ENCODE peak calls at places on chromosome 12, in four cellular contexts. I is A549, H is K562, O is H1. W is an unnamed sample.

GRCh38 chr12:117819160-117819559 is 149.6 kb downstream of the KSR2 start:
- DNase-seq in I (no peak), H (no peak), O (no peak), W (no peak)

GRCh38 chr12:65962921-65963883 is 138.9 kb downstream of the HMGA2 start:
- DNase-seq in I (peak), H (no peak), O (no peak), W (no peak)

GRCh38 chr12:2877959-2878732 is 1.1 kb downstream of the RHNO1 start:
- DNase-seq in I (no peak), H (no peak), O (no peak), W (no peak)

GRCh38 chr12:123041811-123042655 is 61.6 kb downstream of the ARL6IP4 start:
- DNase-seq in I (no peak), H (no peak), O (no peak), W (no peak)

GRCh38 chr12:100529951-100530350 is 43.5 kb upstream of the GAS2L3 start:
- DNase-seq in I (no peak), H (no peak), O (no peak), W (no peak)

GRCh38 chr12:49489154-49489553 is 49.7 kb upstream of the KCNH3 start:
- DNase-seq in I (no peak), H (no peak), O (no peak), W (no peak)

GRCh38 chr12:122293081-122293480 is 26.8 kb upstream of the VPS33A start:
- DNase-seq in I (no peak), H (no peak), O (no peak), W (no peak)

GRCh38 chr12:3129301-3130052 is 52.3 kb downstream of the TSPAN9 start:
- DNase-seq in I (no peak), H (no peak), O (no peak), W (no peak)

GRCh38 chr12:76013603-76014002 is 18.0 kb downstream of the PHLDA1 start:
- DNase-seq in I (no peak), H (no peak), O (no peak), W (no peak)

GRCh38 chr12:121468451-121468850 is 68.5 kb downstream of the RNF34 start:
- DNase-seq in I (no peak), H (no peak), O (no peak), W (no peak)

GRCh38 chr12:93407963-93408283 is 30.2 kb downstream of the NUDT4 start:
- DNase-seq in I (no peak), H (no peak), O (no peak), W (no peak)
- TF ChIP-seq RNF2 in I (no peak), H (no peak), O (no peak), W (no peak)

GRCh38 chr12:113261847-113262470 is 40.7 kb downstream of the TPCN1 start:
- DNase-seq in I (no peak), H (no peak), O (no peak), W (no peak)

GRCh38 chr12:113257564-113257963 is 36.3 kb downstream of the TPCN1 start:
- DNase-seq in I (no peak), H (no peak), O (no peak), W (no peak)

GRCh38 chr12:113260636-113261300 is 39.5 kb downstream of the TPCN1 start:
- DNase-seq in I (no peak), H (no peak), O (no peak), W (no peak)

GRCh38 chr12:113260127-113260526 is 38.9 kb downstream of the TPCN1 start:
- DNase-seq in I (no peak), H (no peak), O (no peak), W (no peak)

DNA sequence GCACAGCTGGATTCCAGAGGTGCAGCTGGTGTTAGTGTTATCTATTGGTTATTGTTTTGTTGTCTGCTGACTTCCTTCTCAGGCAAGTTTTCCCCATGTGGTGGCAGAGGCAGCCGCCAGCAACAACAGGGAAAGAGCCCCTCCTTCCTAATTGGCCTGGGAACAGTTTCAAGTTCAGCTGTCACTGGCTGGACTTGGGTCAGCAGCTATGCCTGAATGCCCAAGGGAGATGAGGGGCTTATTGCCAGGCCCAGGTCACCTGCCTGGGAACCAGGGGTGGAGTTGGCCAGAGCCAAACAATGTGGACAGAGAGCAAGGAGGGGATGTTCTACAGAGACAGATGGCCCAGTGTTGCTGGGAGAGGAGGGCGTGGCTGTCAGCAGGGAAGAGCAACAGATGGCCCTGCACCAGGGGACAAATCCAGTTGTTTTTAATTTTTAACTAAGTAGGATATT is 38.3 kb downstream of the TPCN1 start:
- DNase-seq in I (no peak), H (no peak), O (no peak), W (peak)
- TF ChIP-seq RNF2 in I (no peak), H (no peak), O (no peak), W (no peak)

DNA sequence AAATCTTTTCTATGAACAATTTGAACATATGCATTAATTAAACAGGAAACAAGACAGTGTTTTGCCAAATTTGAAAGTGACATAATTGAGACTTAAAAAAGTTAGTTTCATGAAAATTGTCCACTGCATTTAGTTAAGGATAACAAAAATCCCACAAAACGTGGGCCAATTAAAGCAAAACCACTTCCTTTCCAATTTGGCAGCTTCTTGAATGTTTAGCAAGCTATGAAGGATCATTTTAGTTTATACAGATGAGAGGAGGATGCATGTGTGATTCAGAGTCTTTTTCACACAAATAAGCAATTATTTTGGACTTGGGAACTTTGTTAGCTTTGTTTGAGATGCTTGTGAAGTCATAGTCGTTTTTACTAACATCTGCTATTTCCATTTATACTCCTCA is 109.6 kb downstream of the ATXN7L3B start:
- DNase-seq in I (no peak), H (no peak), O (no peak), W (no peak)
- TF ChIP-seq RNF2 in I (no peak), H (no peak), O (no peak), W (no peak)

GRCh38 chr12:627285-627684 is 36.0 kb downstream of the NINJ2 start:
- DNase-seq in I (no peak), H (no peak), O (no peak), W (no peak)

GRCh38 chr12:627863-628805 is 35.1 kb downstream of the NINJ2 start:
- DNase-seq in I (no peak), H (no peak), O (no peak), W (peak)

GRCh38 chr12:632102-632696 is 31.0 kb downstream of the NINJ2 start:
- DNase-seq in I (peak), H (no peak), O (no peak), W (peak)

GRCh38 chr12:633731-634130 is 29.5 kb downstream of the NINJ2 start:
- DNase-seq in I (no peak), H (no peak), O (no peak), W (peak)

GRCh38 chr12:630656-631632 is 32.3 kb downstream of the NINJ2 start:
- DNase-seq in I (no peak), H (no peak), O (no peak), W (no peak)
- TF ChIP-seq RNF2 in I (no peak), H (no peak), O (no peak), W (no peak)

GRCh38 chr12:69334138-69334537 is 14.0 kb upstream of the LYZ start:
- DNase-seq in I (no peak), H (no peak), O (no peak), W (no peak)
- TF ChIP-seq RNF2 in I (no peak), H (no peak), O (no peak), W (no peak)

DNA sequence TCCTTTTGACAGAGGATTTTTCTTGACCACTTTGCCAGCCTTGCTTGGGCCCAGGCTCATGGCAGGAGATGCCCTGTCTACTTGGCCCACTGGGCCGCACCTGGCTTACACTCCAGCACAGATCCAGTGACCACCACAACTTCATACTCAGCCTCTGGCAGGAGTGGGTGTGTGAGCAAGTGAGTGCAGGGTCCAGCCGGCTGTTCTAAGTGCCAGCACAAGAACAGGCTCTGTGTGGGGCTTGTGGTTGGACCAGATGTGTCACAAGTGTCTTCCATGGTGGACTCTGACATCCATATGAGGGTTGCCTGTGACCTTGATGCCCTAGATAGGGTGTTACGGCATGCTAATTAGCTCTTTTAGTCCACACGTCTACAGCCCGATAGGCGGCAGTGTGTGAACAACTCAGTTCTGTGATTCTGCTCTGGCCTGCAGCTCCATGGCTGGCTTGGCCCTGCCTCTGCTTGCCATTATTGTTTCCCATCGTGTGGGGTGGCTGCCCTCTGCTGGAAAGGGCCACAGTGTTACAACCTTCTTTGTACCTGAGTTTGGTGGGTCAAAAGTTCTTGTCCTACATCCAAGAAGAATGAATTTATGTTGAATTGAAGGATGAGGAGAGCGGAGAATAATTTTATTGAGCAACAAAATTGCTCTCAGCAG is 1089.1 kb downstream of the SLC6A15 start:
- DNase-seq in I (peak), H (peak), O (peak), W (peak)
- TF ChIP-seq RNF2 in I (no peak), H (no peak), O (no peak), W (no peak)

DNA sequence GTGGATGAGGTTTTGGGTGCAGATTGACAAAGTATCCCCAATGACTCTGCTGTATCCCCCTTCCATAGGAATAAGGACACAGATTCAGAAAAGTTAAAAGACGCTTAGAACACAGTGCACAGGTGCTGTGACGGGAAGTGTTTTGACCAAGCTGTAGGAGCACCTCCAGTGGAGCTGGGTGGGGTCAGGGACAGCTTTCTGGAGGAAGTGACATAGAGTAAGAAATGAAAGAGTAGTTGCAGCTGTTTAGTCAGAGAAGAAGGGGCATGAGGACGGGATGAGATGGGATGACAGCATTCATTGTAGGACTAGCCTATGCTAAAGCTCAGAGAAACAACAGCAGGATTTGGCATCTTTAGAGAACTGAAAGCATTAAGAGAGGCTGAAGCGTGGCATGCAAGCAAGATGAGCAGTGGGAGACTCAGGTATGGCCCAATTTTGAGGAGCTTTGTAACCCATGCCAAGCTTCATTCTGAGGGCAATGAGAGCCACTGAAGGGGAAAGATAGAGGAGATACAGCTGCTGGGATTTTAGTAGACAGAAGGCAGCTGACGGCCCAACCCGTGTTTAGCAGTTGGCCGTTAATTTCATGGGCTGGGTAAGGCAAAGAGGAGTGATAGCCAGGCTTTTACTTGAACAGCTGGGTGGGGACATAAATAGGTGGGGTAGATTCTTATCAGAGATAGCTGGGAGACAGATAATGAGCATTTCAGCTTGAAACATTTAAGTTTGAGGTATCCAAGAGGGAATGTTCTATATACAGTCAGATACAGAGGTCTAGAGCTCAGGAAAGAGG is 131.8 kb upstream of the KRAS start:
- DNase-seq in I (no peak), H (no peak), O (no peak), W (no peak)
- TF ChIP-seq RNF2 in I (no peak), H (no peak), O (no peak), W (no peak)